ENCODE peak calls at places on chromosomes 12 and 14, in five cellular contexts. M, V, W, B and Z are unnamed samples.

GRCh38 chr12:31506907-31507306 is 84.0 kb downstream of the DENND5B start:
- DNase-seq in M (no peak), V (no peak), W (peak; percentile 48), B (no peak), Z (peak; percentile 53)

GRCh38 chr12:129185855-129186254 is 332.6 kb downstream of the GLT1D1 start:
- DNase-seq in M (no peak), V (no peak), W (no peak), B (no peak), Z (no peak)

GRCh38 chr12:67633708-67634107 is 14.8 kb upstream of the DYRK2 start:
- DNase-seq in M (peak; percentile 51), V (no peak), W (no peak), B (peak; percentile 66), Z (no peak)

GRCh38 chr12:12803186-12803585 is 10.0 kb upstream of the DDX47 start:
- DNase-seq in M (peak; percentile 44), V (peak; percentile 38), W (peak; percentile 81), B (peak; percentile 81), Z (peak; percentile 74)

GRCh38 chr12:9718968-9719367 is 13.9 kb downstream of the CLECL1 start:
- DNase-seq in M (no peak), V (no peak), W (no peak), B (no peak), Z (no peak)

GRCh38 chr12:2877047-2877958 is at the start of the genes FOXM1 and RHNO1:
- DNase-seq in M (peak; percentile 92), V (peak; percentile 63), W (peak; percentile 89), B (peak; percentile 94), Z (peak; percentile 86)

GRCh38 chr12:52122904-52123303 is 43.4 kb downstream of the SMIM41 start:
- DNase-seq in M (no peak), V (no peak), W (no peak), B (peak; percentile 36), Z (no peak)

GRCh38 chr14:20698018-20698329 is 9.4 kb downstream of the ANG start:
- DNase-seq in M (no peak), V (no peak), W (no peak), B (no peak), Z (no peak)

GRCh38 chr12:6635856-6636521 is at the start of gene LPAR5:
- DNase-seq in M (peak; percentile 24), V (no peak), W (peak; percentile 29), B (no peak), Z (peak; percentile 20)

GRCh38 chr12:107079172-107080011 is 14.0 kb downstream of the CRY1 start:
- DNase-seq in M (no peak), V (no peak), W (peak; percentile 46), B (no peak), Z (peak; percentile 47)

GRCh38 chr12:13428538-13429265 is 232.2 kb downstream of the EMP1 start:
- DNase-seq in M (no peak), V (no peak), W (peak; percentile 34), B (no peak), Z (peak; percentile 70)

GRCh38 chr12:3550839-3551238 is 59.8 kb downstream of the PRMT8 start:
- DNase-seq in M (no peak), V (no peak), W (no peak), B (no peak), Z (no peak)

GRCh38 chr12:105738036-105738435 is 400.7 kb downstream of the NUAK1 start:
- DNase-seq in M (peak; percentile 11), V (peak; percentile 25), W (peak; percentile 72), B (no peak), Z (peak; percentile 54)

GRCh38 chr12:1205512-1206060 is 214.6 kb downstream of the ERC1 start:
- DNase-seq in M (no peak), V (no peak), W (peak; percentile 56), B (no peak), Z (peak; percentile 29)

GRCh38 chr14:62432955-62433354 is 612.3 kb downstream of the KCNH5 start:
- DNase-seq in M (no peak), V (no peak), W (no peak), B (no peak), Z (no peak)

GRCh38 chr14:60183724-60184596 is 18.8 kb upstream of the DHRS7 start:
- DNase-seq in M (peak; percentile 55), V (no peak), W (peak; percentile 79), B (no peak), Z (peak; percentile 71)

GRCh38 chr12:109609256-109609821 is 35.7 kb downstream of the MVK start:
- DNase-seq in M (no peak), V (no peak), W (no peak), B (no peak), Z (no peak)

GRCh38 chr14:51291016-51291415 is 51.0 kb downstream of the TMX1 start:
- DNase-seq in M (no peak), V (no peak), W (no peak), B (no peak), Z (no peak)

GRCh38 chr14:51295666-51296263 is 55.7 kb downstream of the TMX1 start:
- DNase-seq in M (no peak), V (no peak), W (no peak), B (no peak), Z (no peak)

GRCh38 chr14:51294951-51295350 is 54.9 kb downstream of the TMX1 start:
- DNase-seq in M (no peak), V (no peak), W (peak; percentile 12), B (no peak), Z (peak; percentile 24)

GRCh38 chr14:51293149-51293925 is 53.3 kb downstream of the TMX1 start:
- DNase-seq in M (peak; percentile 20), V (no peak), W (peak; percentile 50), B (no peak), Z (peak; percentile 84)

DNA sequence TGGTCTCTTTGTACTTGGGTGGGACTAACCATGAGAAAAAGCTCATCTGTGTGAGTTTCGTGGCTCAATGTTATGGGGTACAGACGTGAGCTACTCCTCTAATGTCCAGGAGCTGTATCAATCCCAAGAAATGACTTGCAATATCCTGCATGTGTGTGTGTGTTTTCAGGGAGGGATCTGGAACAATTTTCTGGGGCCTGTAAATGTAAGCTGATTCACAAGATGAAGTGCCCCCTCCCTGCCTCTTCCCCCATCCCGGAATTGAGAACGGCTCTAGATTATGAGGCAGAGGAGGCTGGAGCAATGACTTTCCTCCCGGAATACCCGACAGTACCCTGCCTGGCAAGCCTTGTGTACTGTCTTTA is 53.9 kb downstream of the TMX1 start:
- DNase-seq in M (no peak), V (no peak), W (no peak), B (no peak), Z (peak; percentile 58)
- TF ChIP-seq CTCF in M (no peak), V (no peak), W (no peak), B (no peak), Z (no peak)

DNA sequence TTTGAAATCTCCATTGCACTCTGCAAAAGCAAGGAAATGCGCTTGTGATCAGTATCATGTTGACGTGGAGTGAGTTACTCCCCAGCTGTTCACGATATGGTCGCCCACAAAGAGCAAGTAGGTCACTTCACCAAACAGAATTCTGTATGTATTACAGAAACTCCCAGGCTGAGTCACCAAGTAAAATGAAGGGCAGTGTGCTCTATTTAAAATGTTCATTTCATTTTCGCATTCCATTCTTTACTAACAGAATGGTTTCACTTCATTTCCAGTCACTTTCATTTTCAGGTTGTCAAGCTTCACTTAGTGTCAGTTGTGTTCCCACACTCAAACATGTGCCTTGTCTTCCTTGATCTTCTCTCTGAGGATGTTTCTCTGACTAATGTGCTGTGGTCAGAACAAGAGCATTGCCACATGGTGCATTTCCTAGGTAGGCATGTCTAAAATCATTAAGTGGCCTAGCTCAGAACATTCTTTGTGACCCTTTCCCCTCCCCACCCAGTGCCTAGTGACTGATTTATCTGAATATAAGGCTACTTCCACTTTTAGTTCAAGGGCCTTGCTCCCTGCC is 391.2 kb downstream of the RAD51B start:
- DNase-seq in M (no peak), V (no peak), W (peak; percentile 98), B (no peak), Z (peak; percentile 96)
- H3K4me3 ChIP-seq in M (no peak overlapping the region), V (peak overlapping the region; percentile 37), W (peak overlapping the region; percentile 8), B (peak overlapping the region; percentile 27), Z (peak overlapping the region; percentile 13)

GRCh38 chr14:91911474-91912032 is 35.9 kb downstream of the FBLN5 start:
- DNase-seq in M (no peak), V (no peak), W (peak; percentile 42), B (no peak), Z (peak; percentile 39)
- TF ChIP-seq CTCF in M (no peak), V (no peak), W (peak; percentile 59), B (peak; percentile 53), Z (peak; percentile 49)

GRCh38 chr12:121794532-121795028 is 1.1 kb upstream of the RHOF start:
- DNase-seq in M (no peak), V (no peak), W (no peak), B (peak; percentile 77), Z (no peak)
- H3K4me3 ChIP-seq in M (peak overlapping the region; percentile 12), V (peak overlapping the region; percentile 77), W (peak overlapping the region; percentile 16), B (peak overlapping the region; percentile 20), Z (peak overlapping the region; percentile 31)

GRCh38 chr14:74528406-74528805 is 34.8 kb downstream of the ISCA2 start:
- DNase-seq in M (no peak), V (no peak), W (no peak), B (no peak), Z (no peak)

GRCh38 chr14:74528886-74529285 is 35.3 kb downstream of the ISCA2 start:
- DNase-seq in M (no peak), V (no peak), W (no peak), B (no peak), Z (no peak)

GRCh38 chr14:74531011-74531410 is 37.4 kb downstream of the ISCA2 start:
- DNase-seq in M (no peak), V (no peak), W (no peak), B (no peak), Z (no peak)

GRCh38 chr14:74532246-74532645 is 38.7 kb downstream of the ISCA2 start:
- DNase-seq in M (no peak), V (no peak), W (no peak), B (no peak), Z (no peak)

DNA sequence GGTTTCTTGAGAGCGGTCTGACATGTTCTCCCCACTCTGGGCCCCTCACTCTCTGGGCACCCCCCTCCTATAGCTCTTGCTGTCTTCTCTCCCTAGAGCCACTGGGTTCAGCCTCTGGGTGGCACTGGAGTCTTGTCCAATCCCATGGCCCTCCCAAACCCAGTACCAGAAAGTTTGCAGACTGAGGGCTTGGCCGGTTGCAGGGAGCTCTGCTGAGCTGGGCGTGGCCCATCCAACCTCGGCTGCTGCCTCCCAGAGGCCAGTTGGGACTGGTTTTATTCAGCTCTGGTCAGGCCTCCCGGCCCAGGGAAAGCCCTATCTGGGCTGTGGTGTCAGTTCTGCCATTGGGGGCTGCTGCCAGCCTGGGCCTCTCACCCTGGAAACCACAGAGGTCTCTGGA is 37.9 kb downstream of the ISCA2 start:
- DNase-seq in M (no peak), V (no peak), W (peak; percentile 69), B (no peak), Z (peak; percentile 51)
- TF ChIP-seq CTCF in M (no peak), V (no peak), W (peak; percentile 52), B (peak; percentile 22), Z (peak; percentile 26)

DNA sequence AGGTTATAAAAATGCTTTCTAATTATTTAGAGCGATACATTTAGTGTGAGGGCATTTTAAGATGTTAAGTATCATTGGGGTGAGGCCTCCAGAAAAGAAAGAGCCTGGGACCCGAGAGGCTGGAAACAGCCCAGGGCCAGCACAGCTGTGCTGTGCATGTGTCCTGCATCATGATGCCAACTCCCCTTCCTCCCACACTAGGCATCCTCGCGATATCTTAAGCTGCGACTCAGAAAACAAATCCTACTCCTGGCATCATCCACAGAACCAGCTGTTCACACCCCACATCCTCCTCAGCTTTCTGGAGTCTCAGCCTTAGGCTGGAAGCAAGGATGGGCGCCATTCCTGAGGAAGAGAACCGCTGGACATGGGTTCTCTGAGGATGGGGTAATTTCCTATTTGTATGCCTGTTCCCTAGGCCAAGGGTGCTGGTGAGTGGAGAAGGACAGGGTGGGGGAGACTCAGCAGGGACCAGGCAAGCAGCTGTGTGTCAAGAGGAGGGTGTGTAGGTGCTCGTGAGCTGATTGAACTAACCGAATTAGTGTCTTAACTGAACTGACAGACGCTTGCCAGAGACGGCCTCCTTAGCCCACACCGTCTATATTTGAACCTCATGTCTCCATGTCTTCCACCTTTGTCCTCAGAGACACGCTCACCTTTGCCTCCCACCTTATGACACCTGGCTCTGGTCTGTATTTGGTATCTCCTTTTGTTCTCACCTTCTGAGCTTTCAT is 15.6 kb upstream of the MCRS1 start:
- DNase-seq in M (no peak), V (no peak), W (peak; percentile 27), B (no peak), Z (peak; percentile 36)
- H3K4me3 ChIP-seq in M (no peak overlapping the region), V (no peak overlapping the region), W (no peak overlapping the region), B (no peak overlapping the region), Z (no peak overlapping the region)